ENCODE peak calls at places on chromosomes 11 and 22, in four cellular contexts. One of them, this sample, is unnamed.

GRCh38 chr22:26970809-26971394 is 313.5 kb downstream of the MIAT start:
- DNase-seq in H1: no peak
- DNase-seq in GM12878: no peak
- DNase-seq in HepG2: no peak
- DNase-seq in this sample: no peak

GRCh38 chr22:35352214-35353111 is 28.4 kb upstream of the HMOX1 start:
- DNase-seq in HepG2: peak; percentile 45
- DNase-seq in H1: no peak
- DNase-seq in GM12878: no peak
- DNase-seq in this sample: peak; percentile 39

GRCh38 chr11:132821027-132821426 is 711.3 kb downstream of the OPCML start:
- DNase-seq in GM12878: no peak
- DNase-seq in H1: peak; percentile 49
- DNase-seq in HepG2: no peak
- DNase-seq in this sample: no peak

GRCh38 chr11:30501744-30502143 is 84.4 kb downstream of the MPPED2 start:
- DNase-seq in H1: no peak
- DNase-seq in HepG2: no peak
- DNase-seq in GM12878: no peak
- DNase-seq in this sample: no peak

GRCh38 chr22:31291403-31291715 is 929 bp downstream of the PIK3IP1 start:
- DNase-seq in GM12878: no peak
- DNase-seq in H1: no peak
- DNase-seq in HepG2: no peak
- DNase-seq in this sample: no peak

GRCh38 chr11:34266987-34267386 is 90.8 kb downstream of the ABTB2 start:
- DNase-seq in GM12878: no peak
- DNase-seq in HepG2: no peak
- DNase-seq in H1: no peak
- DNase-seq in this sample: no peak

GRCh38 chr11:35584321-35584720 is 33.9 kb upstream of the FJX1 start:
- DNase-seq in HepG2: no peak
- DNase-seq in GM12878: no peak
- DNase-seq in H1: no peak
- DNase-seq in this sample: no peak

GRCh38 chr11:64264371-64264852 is 13.1 kb downstream of the PLCB3 start:
- DNase-seq in GM12878: no peak
- DNase-seq in HepG2: no peak
- DNase-seq in H1: no peak
- DNase-seq in this sample: no peak

GRCh38 chr11:62547691-62548281 is 1.2 kb upstream of the AHNAK start:
- DNase-seq in GM12878: no peak
- DNase-seq in H1: no peak
- DNase-seq in HepG2: peak; percentile 81
- DNase-seq in this sample: no peak

GRCh38 chr22:23698094-23698493 is 7.3 kb downstream of the RGL4 start:
- DNase-seq in H1: no peak
- DNase-seq in GM12878: no peak
- DNase-seq in HepG2: no peak
- DNase-seq in this sample: no peak

GRCh38 chr11:113305440-113306336 is 8.7 kb upstream of the TTC12 start:
- DNase-seq in HepG2: peak; percentile 32
- DNase-seq in GM12878: no peak
- DNase-seq in H1: peak; percentile 41
- DNase-seq in this sample: peak; percentile 38

GRCh38 chr22:25759825-25760231 is 17.8 kb downstream of the MYO18B start:
- DNase-seq in GM12878: no peak
- DNase-seq in HepG2: peak; percentile 83
- DNase-seq in H1: no peak
- DNase-seq in this sample: peak; percentile 30

GRCh38 chr22:19958083-19959042 is 16.7 kb upstream of the TXNRD2 start:
- DNase-seq in H1: no peak
- DNase-seq in HepG2: no peak
- DNase-seq in GM12878: no peak
- DNase-seq in this sample: no peak

GRCh38 chr11:37688461-37688860 is 1090.4 kb upstream of the RAG2 start:
- DNase-seq in H1: no peak
- DNase-seq in HepG2: no peak
- DNase-seq in GM12878: no peak
- DNase-seq in this sample: no peak

GRCh38 chr11:21888814-21889213 is 304.1 kb upstream of the ANO5 start:
- DNase-seq in H1: no peak
- DNase-seq in GM12878: no peak
- DNase-seq in HepG2: no peak
- DNase-seq in this sample: no peak

GRCh38 chr11:62393735-62394134 is 25.1 kb upstream of the SCGB1A1 start:
- DNase-seq in GM12878: no peak
- DNase-seq in H1: no peak
- DNase-seq in HepG2: no peak
- DNase-seq in this sample: no peak

GRCh38 chr11:116035972-116036371 is 531.8 kb upstream of the CADM1 start:
- DNase-seq in H1: no peak
- DNase-seq in HepG2: no peak
- DNase-seq in GM12878: no peak
- DNase-seq in this sample: no peak

GRCh38 chr11:95485115-95485900 is 254.3 kb upstream of the SESN3 start:
- DNase-seq in HepG2: no peak
- DNase-seq in GM12878: no peak
- DNase-seq in H1: no peak
- DNase-seq in this sample: no peak

GRCh38 chr11:37623778-37624177 is 1025.7 kb upstream of the RAG2 start:
- DNase-seq in H1: no peak
- DNase-seq in HepG2: no peak
- DNase-seq in GM12878: no peak
- DNase-seq in this sample: no peak

GRCh38 chr22:27881404-27881803 is 37.7 kb downstream of the PITPNB start:
- DNase-seq in HepG2: no peak
- DNase-seq in H1: no peak
- DNase-seq in GM12878: no peak
- DNase-seq in this sample: no peak

GRCh38 chr11:70398834-70399680 is 728 bp downstream of the CTTN start:
- DNase-seq in H1: no peak
- DNase-seq in HepG2: no peak
- DNase-seq in GM12878: no peak
- DNase-seq in this sample: no peak

GRCh38 chr22:17972385-17973181 is 51.8 kb downstream of the MICAL3 start:
- DNase-seq in HepG2: peak; percentile 84
- DNase-seq in H1: no peak
- DNase-seq in GM12878: no peak
- DNase-seq in this sample: no peak

GRCh38 chr11:126607374-126607773 is 251.9 kb downstream of the ST3GAL4 start:
- DNase-seq in H1: peak; percentile 61
- DNase-seq in GM12878: no peak
- DNase-seq in HepG2: peak; percentile 33
- DNase-seq in this sample: peak; percentile 71

GRCh38 chr11:120985718-120986569 is 38.0 kb upstream of the TBCEL start:
- DNase-seq in H1: no peak
- DNase-seq in HepG2: peak; percentile 15
- DNase-seq in GM12878: no peak
- DNase-seq in this sample: peak; percentile 34

DNA sequence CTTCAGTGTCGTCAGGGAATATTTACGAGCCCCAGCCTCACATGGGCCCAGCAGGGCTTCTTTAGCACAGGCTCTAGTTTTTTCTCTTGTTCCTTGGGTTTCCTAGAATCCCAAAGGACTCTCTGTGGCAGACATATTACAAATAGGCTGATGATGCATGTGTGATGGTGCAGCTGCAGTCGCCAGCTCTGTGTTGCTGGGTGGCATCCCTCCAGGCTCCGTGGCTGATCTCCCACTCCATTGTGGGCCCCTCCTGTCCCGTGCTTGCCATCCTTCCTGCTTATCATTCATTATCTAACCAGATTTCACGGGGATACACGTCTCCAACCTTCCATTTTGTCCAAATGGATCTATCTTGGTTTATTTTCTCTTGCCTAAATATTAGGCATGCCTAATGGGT is 8.1 kb downstream of the UCP3 start:
- DNase-seq in HepG2: no peak
- DNase-seq in GM12878: no peak
- DNase-seq in H1: no peak
- DNase-seq in this sample: no peak
- TF ChIP-seq POLR2AphosphoS5 in HepG2: no peak
- TF ChIP-seq POLR2AphosphoS5 in GM12878: no peak
- TF ChIP-seq POLR2AphosphoS5 in H1: no peak
- TF ChIP-seq POLR2AphosphoS5 in this sample: no peak

GRCh38 chr11:108973402-108974119 is 308.7 kb downstream of the DDX10 start:
- DNase-seq in GM12878: no peak
- DNase-seq in H1: no peak
- DNase-seq in HepG2: no peak
- DNase-seq in this sample: no peak
- TF ChIP-seq BRCA1 in GM12878: no peak
- TF ChIP-seq BRCA1 in H1: no peak
- TF ChIP-seq BRCA1 in HepG2: no peak
- TF ChIP-seq BRCA1 in this sample: no peak

GRCh38 chr11:118610220-118610772 is 2.9 kb downstream of the PHLDB1 start:
- DNase-seq in GM12878: no peak
- DNase-seq in H1: no peak
- DNase-seq in HepG2: no peak
- DNase-seq in this sample: no peak

GRCh38 chr11:118606844-118607228 is 579 bp upstream of the PHLDB1 start:
- DNase-seq in H1: no peak
- DNase-seq in HepG2: no peak
- DNase-seq in GM12878: no peak
- DNase-seq in this sample: no peak

GRCh38 chr11:118607401-118608267 is at the start of gene PHLDB1:
- DNase-seq in HepG2: peak; percentile 45
- DNase-seq in GM12878: no peak
- DNase-seq in H1: no peak
- DNase-seq in this sample: peak; percentile 84

GRCh38 chr11:118609380-118610219 is 2.2 kb downstream of the PHLDB1 start:
- DNase-seq in H1: no peak
- DNase-seq in GM12878: no peak
- DNase-seq in HepG2: no peak
- DNase-seq in this sample: no peak

DNA sequence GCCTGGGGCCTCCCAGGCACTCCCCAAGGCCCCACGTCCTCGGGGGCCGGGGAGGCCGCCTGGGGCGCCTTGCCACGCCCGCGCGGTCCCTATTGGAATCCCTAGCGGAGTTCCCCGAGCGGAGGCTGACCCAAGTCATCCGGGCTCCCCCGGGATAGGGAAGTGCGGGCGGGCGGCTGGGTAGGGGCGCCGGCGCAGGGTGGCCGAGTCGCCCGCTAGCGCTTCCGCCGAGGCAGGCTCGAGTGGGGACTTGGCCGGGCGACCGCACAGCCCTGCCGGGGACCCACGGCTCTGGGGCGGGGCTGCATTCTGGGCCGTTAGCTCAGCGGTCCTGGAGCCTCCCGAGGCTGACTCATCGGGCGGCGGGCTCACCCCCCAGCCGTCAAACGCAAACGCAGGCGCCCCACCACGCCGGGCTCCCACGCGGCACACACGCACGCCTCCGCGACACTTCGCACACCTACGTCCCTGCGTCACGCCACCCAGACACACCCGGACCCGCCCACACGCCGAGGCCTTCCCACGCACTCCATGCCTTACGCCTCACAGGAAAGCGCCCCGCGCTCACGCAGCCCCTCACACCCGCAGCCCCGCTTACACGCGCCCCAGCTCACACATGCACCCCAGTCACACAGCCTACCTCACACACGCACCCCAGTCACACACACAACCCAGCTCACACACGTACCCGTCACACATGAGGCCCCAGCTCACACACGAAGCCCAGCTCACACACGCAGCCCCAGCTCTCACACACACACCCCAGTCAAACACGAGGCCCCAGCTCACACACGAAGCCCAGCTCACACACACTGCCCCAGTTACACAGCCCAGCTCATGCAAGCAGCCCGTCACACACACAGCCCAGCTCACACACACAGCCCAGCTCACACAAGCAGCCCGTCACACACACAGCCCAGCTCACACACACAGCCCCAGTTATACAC is 1.1 kb downstream of the PHLDB1 start:
- DNase-seq in GM12878: no peak
- DNase-seq in HepG2: no peak
- DNase-seq in H1: no peak
- DNase-seq in this sample: peak; percentile 87
- TF ChIP-seq POLR2AphosphoS5 in GM12878: no peak
- TF ChIP-seq POLR2AphosphoS5 in HepG2: no peak
- TF ChIP-seq POLR2AphosphoS5 in H1: no peak
- TF ChIP-seq POLR2AphosphoS5 in this sample: peak; percentile 59

GRCh38 chr11:110173775-110174644 is 80.8 kb downstream of the ZC3H12C start:
- DNase-seq in GM12878: peak; percentile 23
- DNase-seq in HepG2: peak; percentile 67
- DNase-seq in H1: peak; percentile 69
- DNase-seq in this sample: peak; percentile 79

GRCh38 chr11:110165039-110165438 is 71.8 kb downstream of the ZC3H12C start:
- DNase-seq in H1: no peak
- DNase-seq in GM12878: no peak
- DNase-seq in HepG2: no peak
- DNase-seq in this sample: no peak

GRCh38 chr11:110172666-110173065 is 79.5 kb downstream of the ZC3H12C start:
- DNase-seq in H1: no peak
- DNase-seq in HepG2: no peak
- DNase-seq in GM12878: no peak
- DNase-seq in this sample: no peak

GRCh38 chr11:110169738-110170137 is 76.5 kb downstream of the ZC3H12C start:
- DNase-seq in H1: no peak
- DNase-seq in GM12878: no peak
- DNase-seq in HepG2: no peak
- DNase-seq in this sample: no peak

DNA sequence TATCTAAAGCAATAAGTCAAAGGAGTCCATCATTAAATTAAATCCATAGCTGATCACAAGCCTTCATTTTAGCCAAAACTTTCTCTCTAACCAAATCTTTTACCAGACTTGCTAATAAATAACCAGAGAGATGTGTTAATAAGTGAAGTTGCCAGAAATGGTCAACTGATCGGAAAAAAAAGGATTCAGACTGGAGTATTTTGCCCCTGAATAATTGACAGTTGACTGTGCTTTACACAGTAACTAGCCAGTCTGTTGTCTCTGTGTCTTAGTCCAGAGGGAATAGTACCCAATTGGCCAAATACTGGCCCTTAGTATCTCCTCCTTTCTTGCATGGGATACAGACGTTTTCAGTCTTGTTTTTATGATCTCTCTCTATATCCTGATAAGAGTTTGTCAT is 75.2 kb downstream of the ZC3H12C start:
- DNase-seq in GM12878: no peak
- DNase-seq in HepG2: no peak
- DNase-seq in H1: no peak
- DNase-seq in this sample: no peak
- TF ChIP-seq BRCA1 in GM12878: no peak
- TF ChIP-seq BRCA1 in HepG2: no peak
- TF ChIP-seq BRCA1 in H1: no peak
- TF ChIP-seq BRCA1 in this sample: no peak

GRCh38 chr11:102345923-102346322 is 1.1 kb upstream of the BIRC2 start:
- DNase-seq in H1: no peak
- DNase-seq in HepG2: peak; percentile 64
- DNase-seq in GM12878: no peak
- DNase-seq in this sample: no peak

GRCh38 chr11:102338479-102339010 is 8.5 kb upstream of the BIRC2 start:
- DNase-seq in HepG2: no peak
- DNase-seq in H1: no peak
- DNase-seq in GM12878: no peak
- DNase-seq in this sample: no peak

GRCh38 chr11:102346456-102346747 is 612 bp upstream of the BIRC2 start:
- DNase-seq in HepG2: no peak
- DNase-seq in H1: no peak
- DNase-seq in GM12878: no peak
- DNase-seq in this sample: no peak

GRCh38 chr11:102343789-102344188 is 3.2 kb upstream of the BIRC2 start:
- DNase-seq in GM12878: no peak
- DNase-seq in HepG2: no peak
- DNase-seq in H1: no peak
- DNase-seq in this sample: no peak

GRCh38 chr11:102341844-102342318 is 5.1 kb upstream of the BIRC2 start:
- DNase-seq in HepG2: peak; percentile 78
- DNase-seq in GM12878: peak; percentile 76
- DNase-seq in H1: no peak
- DNase-seq in this sample: peak; percentile 80
- TF ChIP-seq POLR2AphosphoS5 in HepG2: no peak
- TF ChIP-seq POLR2AphosphoS5 in GM12878: no peak
- TF ChIP-seq POLR2AphosphoS5 in H1: no peak
- TF ChIP-seq POLR2AphosphoS5 in this sample: peak; percentile 82

This sample was measured in K562.